ENCODE peak calls at places on chromosome 22, in seven cellular contexts. G is amniotic stem cell; N is thyroid gland; E is posterior cingulate gyrus; K is activated CD4-positive, alpha-beta T cell treated with anti-CD3 and anti-CD28 coated beads, Interleukin-2, amount 50 U/mL, for 4 hours; Q is dorsolateral prefrontal cortex; X is right lobe of liver. T is an unnamed sample.

GRCh38 chr22:29606320-29606719 is 2.9 kb downstream of the NF2 start:
- DNase-seq in X (no peak), K (no peak), E (no peak), N (no peak), Q (no peak), G (no peak), T (no peak)

GRCh38 chr22:26606611-26607010 is 11.2 kb downstream of the CRYBB1 start:
- DNase-seq in G (no peak), K (no peak), Q (no peak), X (no peak), E (no peak), N (no peak), T (peak)

GRCh38 chr22:20506543-20507252 is 712 bp upstream of the MED15 start:
- DNase-seq in X (no peak), Q (no peak), K (no peak), N (no peak), G (no peak), E (no peak), T (no peak)

GRCh38 chr22:22098457-22099193 is 116.0 kb upstream of the TOP3B start:
- DNase-seq in K (no peak), E (no peak), N (no peak), Q (no peak), X (no peak), G (no peak), T (no peak)

GRCh38 chr22:43530864-43531201 is 119.0 kb downstream of the MPPED1 start:
- DNase-seq in K (no peak), E (peak), X (no peak), G (no peak), N (no peak), Q (peak), T (no peak)

GRCh38 chr22:48354082-48354481 is 1473.6 kb downstream of the BRD1 start:
- DNase-seq in K (no peak), E (peak), G (no peak), Q (no peak), N (no peak), X (peak), T (no peak)

GRCh38 chr22:22959147-22959827 is 71.7 kb downstream of the IGLL5 start:
- DNase-seq in E (peak), X (peak), Q (peak), K (peak), N (peak), G (peak), T (peak)

GRCh38 chr22:20771918-20772625 is 1.8 kb upstream of the SERPIND1 start:
- DNase-seq in K (no peak), N (no peak), Q (peak), X (peak), G (no peak), E (no peak), T (no peak)

GRCh38 chr22:37454857-37455686 is 27.8 kb upstream of the ELFN2 start:
- DNase-seq in K (no peak), X (no peak), Q (no peak), E (peak), G (peak), N (peak), T (peak)

GRCh38 chr22:43152355-43153071 is 1.2 kb downstream of the TSPO start:
- DNase-seq in E (no peak), X (peak), N (peak), Q (no peak), K (peak), G (peak), T (peak)

GRCh38 chr22:37186228-37186996 is 1.6 kb downstream of the C1QTNF6 start:
- DNase-seq in N (no peak), X (peak), K (no peak), E (peak), Q (no peak), G (no peak), T (peak)

GRCh38 chr22:43181321-43182076 is 5.4 kb downstream of the TTLL12 start:
- DNase-seq in X (no peak), Q (no peak), G (no peak), K (no peak), N (no peak), E (no peak), T (no peak)

GRCh38 chr22:21052715-21053459 is 7.1 kb downstream of the LRRC74B start:
- DNase-seq in Q (no peak), N (no peak), E (peak), K (no peak), X (no peak), G (no peak), T (no peak)

GRCh38 chr22:27581241-27581640 is 220.3 kb downstream of the MN1 start:
- DNase-seq in N (no peak), X (no peak), E (no peak), Q (no peak), K (no peak), G (no peak), T (no peak)

GRCh38 chr22:42930810-42931420 is 73.8 kb upstream of the ARFGAP3 start:
- DNase-seq in Q (no peak), E (no peak), N (no peak), X (no peak), G (no peak), K (no peak), T (peak)

GRCh38 chr22:16824718-16825687 is at the start of gene XKR3:
- DNase-seq in E (no peak), N (no peak), Q (no peak), K (no peak), G (no peak), X (no peak), T (no peak)

GRCh38 chr22:47333625-47334024 is 571.2 kb downstream of the TBC1D22A start:
- DNase-seq in Q (no peak), X (peak), E (no peak), N (no peak), K (no peak), G (no peak), T (peak)

GRCh38 chr22:26681395-26681821 is 24.0 kb downstream of the MIAT start:
- DNase-seq in K (no peak), N (peak), E (no peak), G (no peak), X (no peak), Q (no peak), T (peak)

GRCh38 chr22:37091986-37092385 is 17.5 kb downstream of the TMPRSS6 start:
- DNase-seq in K (no peak), E (no peak), G (no peak), Q (no peak), N (no peak), X (no peak), T (no peak)

GRCh38 chr22:39545310-39546063 is 12.9 kb upstream of the RPS19BP1 start:
- DNase-seq in X (no peak), E (no peak), K (peak), G (no peak), N (peak), Q (no peak), T (no peak)

GRCh38 chr22:35657571-35658312 is 9.5 kb downstream of the APOL6 start:
- DNase-seq in E (no peak), N (no peak), K (no peak), Q (no peak), X (no peak), G (no peak), T (no peak)

GRCh38 chr22:17920145-17920605 is 104.2 kb downstream of the MICAL3 start:
- DNase-seq in G (no peak), Q (no peak), N (peak), K (no peak), E (peak), X (no peak), T (peak)

GRCh38 chr22:35458547-35459422 is 58.8 kb downstream of the MCM5 start:
- DNase-seq in K (no peak), Q (no peak), X (no peak), E (no peak), G (no peak), N (no peak), T (no peak)

GRCh38 chr22:25054943-25055511 is 102.5 kb downstream of the KIAA1671 start:
- DNase-seq in G (no peak), K (no peak), N (peak), E (no peak), Q (peak), X (no peak), T (no peak)

GRCh38 chr22:45688606-45689080 is 17.0 kb downstream of the ATXN10 start:
- DNase-seq in E (no peak), N (no peak), K (no peak), X (no peak), G (peak), Q (no peak), T (peak)

GRCh38 chr22:27668828-27669797 is 132.4 kb downstream of the MN1 start:
- DNase-seq in X (no peak), G (no peak), K (no peak), Q (no peak), N (no peak), E (no peak), T (peak)